ENCODE peak calls at places on chromosomes 5 and 9, in ten cellular contexts. K, J, P, Y, Z, F, C, O, U and D are unnamed samples.

GRCh38 chr9:91177661-91178280 is 183.9 kb downstream of the AUH start:
- DNase-seq in C (no peak), P (no peak), Y (peak; percentile 65), F (no peak), O (no peak), K (no peak), Z (no peak), J (no peak), U (no peak), D (no peak)

GRCh38 chr9:133368249-133368881 is 7.5 kb downstream of the SURF4 start:
- DNase-seq in K (no peak), F (peak; percentile 19), Y (no peak), U (no peak), O (no peak), C (no peak), Z (no peak), J (no peak), P (no peak), D (no peak)

GRCh38 chr9:133512253-133513213 is 12.2 kb downstream of the MYMK start:
- DNase-seq in O (no peak), Y (no peak), U (no peak), C (no peak), F (no peak), K (no peak), Z (no peak), P (no peak), J (no peak), D (no peak)

GRCh38 chr5:12795333-12795663 is 891.1 kb upstream of the CTNND2 start:
- DNase-seq in U (no peak), J (no peak), O (no peak), P (no peak), Y (no peak), Z (no peak), K (no peak), C (no peak), F (no peak), D (no peak)

GRCh38 chr5:24141046-24141445 is 503.7 kb downstream of the CDH10 start:
- DNase-seq in O (no peak), K (no peak), Z (no peak), J (no peak), P (no peak), U (no peak), Y (no peak), F (no peak), C (no peak), D (no peak)

GRCh38 chr5:96703384-96703910 is 41.3 kb downstream of the CAST start:
- DNase-seq in F (no peak), C (peak; percentile 28), P (no peak), J (no peak), Y (peak; percentile 63), U (no peak), K (no peak), Z (no peak), O (no peak), D (no peak)

GRCh38 chr5:139141841-139142240 is 56.3 kb downstream of the SIL1 start:
- DNase-seq in Y (no peak), P (no peak), J (peak; percentile 83), U (no peak), C (no peak), Z (no peak), F (peak; percentile 93), K (peak; percentile 48), O (no peak), D (no peak)

GRCh38 chr5:80238778-80239679 is 16.8 kb downstream of the SERINC5 start:
- DNase-seq in Z (no peak), U (no peak), C (no peak), P (no peak), K (no peak), O (no peak), J (peak; percentile 28), Y (no peak), F (peak; percentile 57), D (no peak)

GRCh38 chr5:95358858-95359257 is 32.3 kb upstream of the FAM81B start:
- DNase-seq in F (no peak), J (no peak), U (no peak), C (no peak), Y (no peak), P (no peak), K (no peak), O (no peak), Z (no peak), D (no peak)

GRCh38 chr5:142674438-142675210 is 11.3 kb downstream of the FGF1 start:
- DNase-seq in K (peak; percentile 68), F (peak; percentile 57), J (peak; percentile 84), C (no peak), Z (no peak), Y (no peak), U (peak; percentile 36), O (no peak), P (no peak), D (no peak)

GRCh38 chr5:179610903-179611265 is 12.6 kb downstream of the HNRNPH1 start:
- DNase-seq in P (no peak), F (no peak), Y (no peak), O (no peak), K (no peak), J (no peak), Z (no peak), C (no peak), U (no peak), D (no peak)

GRCh38 chr5:39209924-39210323 is 9.4 kb downstream of the FYB1 start:
- DNase-seq in O (peak; percentile 56), F (no peak), K (no peak), Z (peak; percentile 86), J (no peak), U (no peak), C (no peak), Y (peak; percentile 77), P (peak; percentile 68), D (no peak)

GRCh38 chr5:132474131-132474723 is 16.3 kb downstream of the IRF1 start:
- DNase-seq in K (no peak), U (no peak), Z (no peak), Y (no peak), P (no peak), C (no peak), O (no peak), J (no peak), F (no peak), D (no peak)

GRCh38 chr5:1943481-1943880 is 60.8 kb upstream of the IRX4 start:
- DNase-seq in U (no peak), J (no peak), K (no peak), C (no peak), F (no peak), Y (no peak), Z (no peak), P (no peak), O (no peak), D (no peak)

GRCh38 chr9:87578625-87579024 is 81.0 kb downstream of the DAPK1 start:
- DNase-seq in J (no peak), Z (no peak), F (peak; percentile 61), C (no peak), U (no peak), K (no peak), O (no peak), P (no peak), Y (no peak), D (no peak)

GRCh38 chr5:65100846-65101678 is 332.3 kb downstream of the CWC27 start:
- DNase-seq in P (peak; percentile 10), Z (no peak), O (peak; percentile 16), J (peak; percentile 85), U (no peak), C (peak; percentile 9), F (peak; percentile 92), K (peak; percentile 64), Y (peak; percentile 33), D (no peak)

GRCh38 chr9:116800885-116801284 is 113.8 kb downstream of the TRIM32 start:
- DNase-seq in K (no peak), F (no peak), Z (no peak), U (no peak), J (no peak), C (no peak), P (no peak), O (no peak), Y (no peak), D (no peak)

GRCh38 chr9:127767405-127767804 is 11.1 kb downstream of the SH2D3C start:
- DNase-seq in O (no peak), K (no peak), U (no peak), F (no peak), Z (no peak), Y (no peak), C (no peak), P (no peak), J (no peak), D (no peak)

GRCh38 chr5:74364507-74364906 is 276.0 kb downstream of the ENC1 start:
- DNase-seq in Y (no peak), K (no peak), C (no peak), F (no peak), U (no peak), Z (no peak), J (no peak), O (no peak), P (no peak), D (no peak)

GRCh38 chr5:109121225-109121624 is 288.5 kb downstream of the PJA2 start:
- DNase-seq in Z (no peak), K (no peak), J (no peak), P (no peak), Y (no peak), F (no peak), O (no peak), U (no peak), C (no peak), D (no peak)

GRCh38 chr9:86751207-86751606 is 196.1 kb downstream of the GAS1 start:
- DNase-seq in C (no peak), O (no peak), Y (no peak), P (no peak), Z (no peak), F (peak; percentile 39), J (no peak), U (no peak), K (no peak), D (no peak)

GRCh38 chr9:71681708-71682268 is 86.5 kb downstream of the CEMIP2 start:
- DNase-seq in P (no peak), F (peak; percentile 85), J (peak; percentile 64), C (no peak), U (peak; percentile 51), Z (no peak), O (no peak), Y (no peak), K (no peak), D (no peak)

GRCh38 chr5:134580001-134580460 is 52.6 kb downstream of the SAR1B start:
- DNase-seq in C (no peak), K (no peak), J (no peak), O (no peak), P (no peak), Y (no peak), F (no peak), Z (no peak), U (no peak), D (peak; percentile 50)

GRCh38 chr5:14187660-14188059 is 44.5 kb downstream of the TRIO start:
- DNase-seq in Z (no peak), U (no peak), O (no peak), Y (no peak), K (no peak), J (peak; percentile 74), P (no peak), C (no peak), F (peak; percentile 71), D (no peak)

GRCh38 chr9:72533322-72533721 is 11.9 kb downstream of the TMC1 start:
- DNase-seq in P (no peak), Z (no peak), C (no peak), U (no peak), O (no peak), F (no peak), K (no peak), Y (no peak), J (no peak), D (no peak)

GRCh38 chr5:121660142-121660541 is 191.5 kb upstream of the FTMT start:
- DNase-seq in O (no peak), U (no peak), Z (no peak), C (no peak), P (no peak), Y (no peak), F (no peak), J (no peak), K (no peak), D (no peak)

GRCh38 chr5:168128556-168128955 is 162.9 kb upstream of the WWC1 start:
- DNase-seq in F (no peak), U (no peak), C (no peak), Z (no peak), O (no peak), J (no peak), Y (no peak), P (no peak), K (no peak), D (no peak)

GRCh38 chr9:35868972-35869371 is 1.2 kb downstream of the OR13J1 start:
- DNase-seq in Y (no peak), K (no peak), J (no peak), C (no peak), P (no peak), O (no peak), Z (no peak), U (no peak), F (no peak), D (no peak)